ENCODE peak calls at places on chromosomes 7 and 10, in seven cellular contexts. One of them, this sample, is unnamed.
A peak's percentile ranks its signal among the peaks of the same experiment; 100 is the strongest.

GRCh38 chr10:68721673-68721963 is 579 bp downstream of the CCAR1 start:
- DNase-seq in T-helper 17 cell: no peak
- DNase-seq in NCI-H774: no peak
- DNase-seq in Peyer's patch: no peak
- DNase-seq in fibroblast of villous mesenchyme: no peak
- DNase-seq in mammary epithelial cell: no peak
- DNase-seq in NCI-H2081: no peak
- DNase-seq in this sample: no peak

GRCh38 chr7:131212114-131212513 is 115.6 kb upstream of the MKLN1 start:
- DNase-seq in T-helper 17 cell: no peak
- DNase-seq in NCI-H774: no peak
- DNase-seq in Peyer's patch: no peak
- DNase-seq in fibroblast of villous mesenchyme: peak; percentile 43
- DNase-seq in mammary epithelial cell: no peak
- DNase-seq in NCI-H2081: no peak
- DNase-seq in this sample: no peak

GRCh38 chr10:27504897-27505457 is 873 bp downstream of the RAB18 start:
- DNase-seq in T-helper 17 cell: no peak
- DNase-seq in NCI-H774: no peak
- DNase-seq in Peyer's patch: no peak
- DNase-seq in fibroblast of villous mesenchyme: peak; percentile 51
- DNase-seq in mammary epithelial cell: peak; percentile 52
- DNase-seq in NCI-H2081: no peak
- DNase-seq in this sample: no peak

GRCh38 chr7:4797858-4798705 is 22.7 kb downstream of the AP5Z1 start:
- DNase-seq in T-helper 17 cell: peak; percentile 54
- DNase-seq in NCI-H774: no peak
- DNase-seq in Peyer's patch: peak; percentile 75
- DNase-seq in fibroblast of villous mesenchyme: peak; percentile 28
- DNase-seq in mammary epithelial cell: no peak
- DNase-seq in NCI-H2081: no peak
- DNase-seq in this sample: peak; percentile 47

GRCh38 chr10:101014966-101015581 is 15.5 kb downstream of the LZTS2 start:
- DNase-seq in T-helper 17 cell: no peak
- DNase-seq in NCI-H774: no peak
- DNase-seq in Peyer's patch: no peak
- DNase-seq in fibroblast of villous mesenchyme: peak; percentile 71
- DNase-seq in mammary epithelial cell: peak; percentile 88
- DNase-seq in NCI-H2081: no peak
- DNase-seq in this sample: no peak

GRCh38 chr7:69840248-69840647 is 242.0 kb downstream of the AUTS2 start:
- DNase-seq in T-helper 17 cell: no peak
- DNase-seq in NCI-H774: no peak
- DNase-seq in Peyer's patch: no peak
- DNase-seq in fibroblast of villous mesenchyme: no peak
- DNase-seq in mammary epithelial cell: no peak
- DNase-seq in NCI-H2081: no peak
- DNase-seq in this sample: no peak

GRCh38 chr10:63409465-63410027 is 56.2 kb downstream of the JMJD1C start:
- DNase-seq in T-helper 17 cell: no peak
- DNase-seq in NCI-H774: no peak
- DNase-seq in Peyer's patch: no peak
- DNase-seq in fibroblast of villous mesenchyme: peak; percentile 63
- DNase-seq in mammary epithelial cell: peak; percentile 11
- DNase-seq in NCI-H2081: no peak
- DNase-seq in this sample: no peak

GRCh38 chr7:7226407-7226806 is 44.1 kb downstream of the C1GALT1 start:
- DNase-seq in T-helper 17 cell: no peak
- DNase-seq in NCI-H774: no peak
- DNase-seq in Peyer's patch: no peak
- DNase-seq in fibroblast of villous mesenchyme: peak; percentile 37
- DNase-seq in mammary epithelial cell: no peak
- DNase-seq in NCI-H2081: no peak
- DNase-seq in this sample: no peak

GRCh38 chr7:1049006-1049741 is 4.8 kb downstream of the GPR146 start:
- DNase-seq in T-helper 17 cell: no peak
- DNase-seq in NCI-H774: no peak
- DNase-seq in Peyer's patch: no peak
- DNase-seq in fibroblast of villous mesenchyme: no peak
- DNase-seq in mammary epithelial cell: no peak
- DNase-seq in NCI-H2081: no peak
- DNase-seq in this sample: no peak